ENCODE peak calls at places on chromosomes 6 and 20, in five cellular contexts. J is effector CD4-positive, alpha-beta T cell; B is COR-L47; U is progenitor cell of endocrine pancreas; A is uterus. I is an unnamed sample.

GRCh38 chr6:19795211-19795610 is 42.0 kb upstream of the ID4 start:
- DNase-seq in J (no peak), A (no peak), B (no peak), U (no peak), I (no peak)

GRCh38 chr20:51531141-51531710 is 11.3 kb downstream of the NFATC2 start:
- DNase-seq in J (peak), U (no peak), B (peak), A (no peak), I (no peak)

GRCh38 chr20:19583532-19584175 is 174.4 kb upstream of the RIN2 start:
- DNase-seq in B (peak), U (peak), J (no peak), A (peak), I (peak)

GRCh38 chr6:67888546-67888885 is 746.6 kb upstream of the ADGRB3 start:
- DNase-seq in U (no peak), B (no peak), J (no peak), A (no peak), I (no peak)

GRCh38 chr20:57439432-57439831 is 48.2 kb downstream of the RBM38 start:
- DNase-seq in J (no peak), U (no peak), B (peak), A (peak), I (no peak)

GRCh38 chr6:128516514-128516898 is 3.9 kb downstream of the PTPRK start:
- DNase-seq in U (no peak), J (no peak), A (no peak), B (peak), I (peak)

GRCh38 chr20:19457551-19457950 is 245.1 kb downstream of the SLC24A3 start:
- DNase-seq in J (no peak), B (no peak), U (no peak), A (no peak), I (no peak)

GRCh38 chr6:89050155-89050554 is 30.4 kb upstream of the PNRC1 start:
- DNase-seq in U (no peak), A (peak), B (no peak), J (no peak), I (no peak)

GRCh38 chr6:117906454-117906904 is 585 bp upstream of the SLC35F1 start:
- DNase-seq in U (no peak), A (no peak), J (no peak), B (no peak), I (no peak)

GRCh38 chr6:153063936-153064335 is 61.4 kb upstream of the MTRF1L start:
- DNase-seq in B (no peak), J (no peak), U (no peak), A (no peak), I (no peak)

GRCh38 chr20:50369225-50370035 is 140.8 kb upstream of the PTPN1 start:
- DNase-seq in J (no peak), U (no peak), B (no peak), A (no peak), I (no peak)

GRCh38 chr6:148989585-148989984 is 242.8 kb downstream of the UST start:
- DNase-seq in U (no peak), B (no peak), J (no peak), A (no peak), I (no peak)

GRCh38 chr6:110415297-110415916 is at the start of gene DDO:
- DNase-seq in A (peak), B (no peak), J (no peak), U (no peak), I (no peak)

GRCh38 chr20:48278961-48279481 is 493.7 kb upstream of the SULF2 start:
- DNase-seq in J (no peak), A (no peak), U (no peak), B (no peak), I (no peak)

GRCh38 chr6:1778693-1779235 is 169.0 kb downstream of the FOXC1 start:
- DNase-seq in B (no peak), J (no peak), A (no peak), U (no peak), I (no peak)

GRCh38 chr6:136586295-136586694 is 36.1 kb upstream of the MAP7 start:
- DNase-seq in J (no peak), A (no peak), B (no peak), U (no peak), I (no peak)

GRCh38 chr6:160102956-160103824 is 18.4 kb upstream of the SLC22A1 start:
- DNase-seq in B (no peak), A (no peak), J (no peak), U (no peak), I (peak)

GRCh38 chr6:36314221-36315014 is 22.3 kb downstream of the BNIP5 start:
- DNase-seq in A (no peak), U (no peak), J (no peak), B (no peak), I (no peak)

GRCh38 chr6:22298393-22299010 is 1.7 kb upstream of the PRL start:
- DNase-seq in J (no peak), B (no peak), U (no peak), A (no peak), I (no peak)

GRCh38 chr20:62117658-62118057 is 4.6 kb upstream of the LSM14B start:
- DNase-seq in A (no peak), B (no peak), U (no peak), J (peak), I (no peak)

GRCh38 chr6:148112851-148113319 is 229.8 kb upstream of the SASH1 start:
- DNase-seq in J (no peak), U (no peak), B (no peak), A (no peak), I (no peak)

GRCh38 chr6:129494099-129494498 is 215.9 kb downstream of the ARHGAP18 start:
- DNase-seq in B (no peak), A (no peak), U (no peak), J (no peak), I (no peak)

GRCh38 chr20:19889011-19889953 is 127.9 kb upstream of the NAA20 start:
- DNase-seq in B (no peak), A (peak), U (peak), J (no peak), I (no peak)

GRCh38 chr6:20269147-20269546 is 56.9 kb upstream of the MBOAT1 start:
- DNase-seq in J (no peak), B (no peak), A (no peak), U (no peak), I (no peak)

GRCh38 chr6:47451162-47451561 is 26.4 kb upstream of the CD2AP start:
- DNase-seq in A (no peak), U (no peak), B (no peak), J (no peak), I (no peak)

GRCh38 chr20:59123011-59123676 is 40.5 kb upstream of the ZNF831 start:
- DNase-seq in U (no peak), J (peak), B (no peak), A (no peak), I (no peak)

GRCh38 chr20:4961746-4962145 is 39.6 kb downstream of the SLC23A2 start:
- DNase-seq in U (no peak), A (no peak), J (no peak), B (no peak), I (peak)

GRCh38 chr6:14375940-14376339 is 258.4 kb downstream of the CD83 start:
- DNase-seq in J (no peak), A (no peak), U (no peak), B (no peak), I (peak)

GRCh38 chr20:49521356-49521755 is 38.9 kb upstream of the KCNB1 start:
- DNase-seq in J (no peak), B (no peak), A (no peak), U (no peak), I (no peak)

GRCh38 chr6:110786271-110786670 is 29.0 kb downstream of the CDK19 start:
- DNase-seq in U (no peak), J (no peak), A (no peak), B (no peak), I (no peak)

GRCh38 chr6:111113731-111114438 is 26.6 kb downstream of the SLC16A10 start:
- DNase-seq in U (no peak), B (no peak), J (no peak), A (no peak), I (peak)

GRCh38 chr6:147614501-147614900 is 106.0 kb downstream of the SAMD5 start:
- DNase-seq in U (no peak), B (no peak), A (no peak), J (no peak), I (no peak)

GRCh38 chr6:35731736-35732532 is 4.9 kb upstream of the ARMC12 start:
- DNase-seq in B (peak), J (peak), A (peak), U (peak), I (peak)

GRCh38 chr20:10673176-10673830 is 496 bp downstream of the JAG1 start:
- DNase-seq in U (peak), J (no peak), A (no peak), B (no peak), I (no peak)

I was measured in KBM-7.